ENCODE peak calls at places on chromosomes 5 and 9, in six cellular contexts. U, R, Z, V, W and X are unnamed samples.

GRCh38 chr5:154820383-154820782 is 30.0 kb downstream of the FAXDC2 start:
- DNase-seq in R (no peak), U (no peak), V (no peak), W (no peak), Z (no peak), X (no peak)

GRCh38 chr5:124179788-124180187 is 566.7 kb downstream of the ZNF608 start:
- DNase-seq in U (no peak), W (no peak), R (no peak), Z (no peak), V (no peak), X (no peak)

GRCh38 chr9:109036744-109037680 is 23.7 kb upstream of the CTNNAL1 start:
- DNase-seq in U (no peak), V (peak; percentile 18), R (no peak), Z (no peak), W (no peak), X (no peak)

GRCh38 chr5:107555425-107556090 is 115.2 kb downstream of the EFNA5 start:
- DNase-seq in W (no peak), U (no peak), R (no peak), Z (no peak), V (no peak), X (no peak)

GRCh38 chr9:124436320-124436719 is 13.9 kb upstream of the ADGRD2 start:
- DNase-seq in U (no peak), Z (no peak), W (peak; percentile 39), V (no peak), R (no peak), X (no peak)

GRCh38 chr5:113510836-113511451 is 2.5 kb upstream of the YTHDC2 start:
- DNase-seq in R (no peak), Z (no peak), V (peak; percentile 77), W (no peak), U (no peak), X (no peak)

GRCh38 chr5:135020111-135020895 is 13.7 kb downstream of the PITX1 start:
- DNase-seq in Z (no peak), W (no peak), V (no peak), R (no peak), U (no peak), X (no peak)

GRCh38 chr5:74575741-74576538 is 64.6 kb downstream of the ENC1 start:
- DNase-seq in Z (no peak), R (no peak), U (no peak), W (no peak), V (peak; percentile 70), X (no peak)

GRCh38 chr5:102617857-102618187 is 119.0 kb upstream of the SLCO6A1 start:
- DNase-seq in W (no peak), R (no peak), U (no peak), Z (no peak), V (peak; percentile 33), X (no peak)

GRCh38 chr9:101429736-101430135 is 5.8 kb downstream of the ALDOB start:
- DNase-seq in R (no peak), Z (no peak), U (no peak), W (no peak), V (no peak), X (no peak)
- H3K4me3 ChIP-seq in R (no peak overlapping the region), Z (no peak overlapping the region), U (no peak overlapping the region), W (no peak overlapping the region), V (no peak overlapping the region), X (no peak overlapping the region)

DNA sequence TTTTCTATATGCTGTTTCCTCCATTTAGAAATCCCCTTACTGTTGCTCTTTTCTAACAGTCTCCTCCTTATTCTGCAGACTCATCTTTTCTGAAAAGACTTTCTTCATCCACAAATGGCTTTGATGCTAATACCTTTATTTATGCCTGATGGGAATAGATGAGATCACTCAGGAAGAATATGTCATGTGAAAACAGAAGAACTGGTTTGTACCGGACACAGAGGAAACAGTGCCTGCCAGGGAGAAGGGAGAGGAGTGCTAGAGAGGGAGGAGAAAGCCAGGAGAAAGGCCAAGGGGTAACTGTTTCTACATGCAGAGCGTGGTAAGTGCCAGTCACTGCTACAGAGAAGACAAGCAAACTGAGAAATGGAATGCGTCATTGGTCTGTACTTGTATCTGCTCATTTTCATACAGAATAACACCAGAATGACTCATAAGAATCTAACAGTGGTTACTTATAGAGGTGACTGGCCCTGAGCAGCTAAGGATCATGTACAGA is 45.9 kb upstream of the PJA2 start:
- DNase-seq in R (peak; percentile 55), V (peak; percentile 97), U (no peak), W (peak; percentile 45), Z (no peak), X (no peak)
- H3K27ac ChIP-seq in R (peak overlapping the region; percentile 49), V (peak overlapping the region; percentile 47), U (peak overlapping the region; percentile 31), W (no peak overlapping the region), Z (no peak overlapping the region), X (no peak overlapping the region)

DNA sequence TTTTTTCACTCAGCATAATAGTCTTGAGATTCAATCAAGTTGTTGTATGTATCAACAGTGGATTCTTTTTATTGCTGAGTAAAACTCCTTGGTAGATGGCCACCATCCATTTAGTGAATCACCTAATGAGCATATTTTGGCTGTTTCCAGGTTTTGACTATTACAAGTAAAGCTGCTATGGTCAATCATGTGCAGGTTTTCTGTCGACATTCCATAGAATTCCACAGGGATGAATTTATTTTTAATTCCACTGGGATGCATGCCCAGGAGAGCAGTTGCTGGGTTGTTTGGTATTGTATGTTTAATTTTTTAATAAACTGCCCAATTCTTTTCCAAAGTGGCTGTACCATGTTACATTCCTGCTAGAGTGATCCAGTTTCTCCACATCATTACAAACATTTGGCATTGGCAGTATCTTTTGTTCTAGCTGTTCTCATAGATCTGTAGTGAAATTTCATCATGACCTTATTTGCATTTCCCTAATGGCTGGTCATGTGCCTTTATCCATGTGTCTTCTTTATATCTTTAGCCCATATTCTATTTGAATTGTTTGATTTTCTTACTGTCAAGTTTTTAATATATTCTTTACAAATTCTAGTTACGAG is 10.4 kb upstream of the S1PR3 start:
- DNase-seq in Z (no peak), U (no peak), W (no peak), V (peak; percentile 46), R (no peak), X (no peak)
- H3K4me3 ChIP-seq in Z (no peak overlapping the region), U (no peak overlapping the region), W (no peak overlapping the region), V (no peak overlapping the region), R (no peak overlapping the region), X (no peak overlapping the region)

GRCh38 chr5:6705088-6705487 is 8.1 kb upstream of the TENT4A start:
- DNase-seq in Z (no peak), W (no peak), R (no peak), V (no peak), U (no peak), X (no peak)
- H3K27ac ChIP-seq in Z (no peak overlapping the region), W (no peak overlapping the region), R (peak overlapping the region; percentile 65), V (peak overlapping the region; percentile 47), U (peak overlapping the region; percentile 93), X (no peak overlapping the region)

GRCh38 chr9:136090768-136091581 is 4.1 kb downstream of the NACC2 start:
- DNase-seq in R (no peak), W (no peak), Z (no peak), U (peak; percentile 63), V (no peak), X (no peak)

GRCh38 chr9:136092741-136093140 is 2.3 kb downstream of the NACC2 start:
- DNase-seq in R (no peak), W (no peak), Z (no peak), V (no peak), U (no peak), X (no peak)

GRCh38 chr9:136092353-136092650 is 2.8 kb downstream of the NACC2 start:
- DNase-seq in R (no peak), W (no peak), V (no peak), Z (no peak), U (no peak), X (no peak)

GRCh38 chr9:136090060-136090735 is 4.9 kb downstream of the NACC2 start:
- DNase-seq in V (no peak), Z (no peak), W (no peak), U (no peak), R (no peak), X (no peak)

DNA sequence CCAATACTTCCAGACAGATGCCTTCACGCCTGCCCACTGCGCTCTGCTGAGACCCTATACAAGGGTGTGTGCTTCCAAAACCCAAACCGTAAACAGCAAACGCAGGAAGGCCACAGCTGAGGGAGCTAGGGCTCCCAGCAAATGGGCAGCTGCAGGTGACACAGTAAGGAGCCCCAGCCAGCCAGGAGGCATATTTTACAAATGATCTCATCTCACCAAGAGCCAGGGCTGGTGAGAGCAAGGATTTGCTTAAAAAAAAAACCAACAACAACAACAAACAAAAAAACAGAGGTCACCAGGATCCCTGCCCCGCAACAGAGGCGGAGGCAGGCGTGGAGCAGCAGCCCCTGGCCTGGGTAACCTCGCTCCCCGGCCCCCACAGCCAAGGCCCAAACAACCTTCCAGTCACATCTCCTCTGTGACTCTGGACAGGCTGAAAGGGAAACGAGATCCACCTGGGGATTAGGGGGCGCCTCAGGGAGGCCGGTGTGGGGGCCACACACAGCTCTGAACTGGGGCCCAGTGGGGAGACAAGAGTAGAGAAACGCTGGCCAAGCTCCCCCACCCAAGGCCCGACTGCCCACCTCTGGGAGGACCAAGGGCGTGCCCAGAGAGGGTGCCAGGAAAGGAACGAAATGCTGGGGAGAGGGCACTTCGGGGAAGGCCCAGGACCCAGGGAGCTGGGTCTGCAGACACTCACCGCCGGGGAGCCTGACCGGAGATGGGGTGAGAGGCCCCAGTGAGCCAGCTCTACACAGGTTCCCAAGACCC is 3.3 kb downstream of the NACC2 start:
- DNase-seq in V (no peak), W (no peak), U (no peak), Z (peak; percentile 82), R (no peak), X (no peak)
- H3K4me3 ChIP-seq in V (no peak overlapping the region), W (no peak overlapping the region), U (peak overlapping the region; percentile 49), Z (no peak overlapping the region), R (no peak overlapping the region), X (no peak overlapping the region)